ENCODE peak calls at places on chromosomes 5 and 9, in five cellular contexts. One of them, this sample, is unnamed.

GRCh38 chr9:106722051-106722753 is 140.8 kb upstream of the ZNF462 start:
- DNase-seq in endothelial cell: no peak
- DNase-seq in ovary: no peak
- DNase-seq in stimulated activated CD8-positive, alpha-beta memory T cell treated with anti-CD3 and anti-CD28 coated beads, Interleukin-15, amount 100 ng/mL, for 4 hours: no peak
- DNase-seq in HCEC 1CT: no peak
- DNase-seq in this sample: no peak

GRCh38 chr5:158987231-158987630 is 112.5 kb downstream of the EBF1 start:
- DNase-seq in endothelial cell: no peak
- DNase-seq in ovary: no peak
- DNase-seq in stimulated activated CD8-positive, alpha-beta memory T cell treated with anti-CD3 and anti-CD28 coated beads, Interleukin-15, amount 100 ng/mL, for 4 hours: no peak
- DNase-seq in HCEC 1CT: no peak
- DNase-seq in this sample: no peak

GRCh38 chr9:89039092-89039465 is 47.8 kb downstream of the S1PR3 start:
- DNase-seq in endothelial cell: no peak
- DNase-seq in ovary: no peak
- DNase-seq in stimulated activated CD8-positive, alpha-beta memory T cell treated with anti-CD3 and anti-CD28 coated beads, Interleukin-15, amount 100 ng/mL, for 4 hours: no peak
- DNase-seq in HCEC 1CT: no peak
- DNase-seq in this sample: no peak

GRCh38 chr9:17229945-17230560 is 95.2 kb downstream of the CNTLN start:
- DNase-seq in endothelial cell: no peak
- DNase-seq in ovary: no peak
- DNase-seq in stimulated activated CD8-positive, alpha-beta memory T cell treated with anti-CD3 and anti-CD28 coated beads, Interleukin-15, amount 100 ng/mL, for 4 hours: no peak
- DNase-seq in HCEC 1CT: no peak
- DNase-seq in this sample: no peak

GRCh38 chr5:61397238-61397637 is 65.2 kb downstream of the ZSWIM6 start:
- DNase-seq in endothelial cell: no peak
- DNase-seq in ovary: no peak
- DNase-seq in stimulated activated CD8-positive, alpha-beta memory T cell treated with anti-CD3 and anti-CD28 coated beads, Interleukin-15, amount 100 ng/mL, for 4 hours: no peak
- DNase-seq in HCEC 1CT: no peak
- DNase-seq in this sample: no peak

GRCh38 chr9:125521462-125522327 is 185.3 kb downstream of the MAPKAP1 start:
- DNase-seq in endothelial cell: no peak
- DNase-seq in ovary: no peak
- DNase-seq in stimulated activated CD8-positive, alpha-beta memory T cell treated with anti-CD3 and anti-CD28 coated beads, Interleukin-15, amount 100 ng/mL, for 4 hours: no peak
- DNase-seq in HCEC 1CT: peak
- DNase-seq in this sample: no peak

GRCh38 chr5:14593326-14594036 is 11.9 kb downstream of the OTULINL start:
- DNase-seq in endothelial cell: no peak
- DNase-seq in ovary: no peak
- DNase-seq in stimulated activated CD8-positive, alpha-beta memory T cell treated with anti-CD3 and anti-CD28 coated beads, Interleukin-15, amount 100 ng/mL, for 4 hours: no peak
- DNase-seq in HCEC 1CT: peak
- DNase-seq in this sample: no peak

GRCh38 chr5:87321605-87322004 is 53.9 kb downstream of the RASA1 start:
- DNase-seq in endothelial cell: no peak
- DNase-seq in ovary: no peak
- DNase-seq in stimulated activated CD8-positive, alpha-beta memory T cell treated with anti-CD3 and anti-CD28 coated beads, Interleukin-15, amount 100 ng/mL, for 4 hours: no peak
- DNase-seq in HCEC 1CT: no peak
- DNase-seq in this sample: no peak

GRCh38 chr9:124501771-124502320 is 5.4 kb downstream of the NR5A1 start:
- DNase-seq in endothelial cell: no peak
- DNase-seq in ovary: no peak
- DNase-seq in stimulated activated CD8-positive, alpha-beta memory T cell treated with anti-CD3 and anti-CD28 coated beads, Interleukin-15, amount 100 ng/mL, for 4 hours: no peak
- DNase-seq in HCEC 1CT: no peak
- DNase-seq in this sample: peak

GRCh38 chr9:112013261-112013660 is 116.6 kb downstream of the UGCG start:
- DNase-seq in endothelial cell: no peak
- DNase-seq in ovary: no peak
- DNase-seq in stimulated activated CD8-positive, alpha-beta memory T cell treated with anti-CD3 and anti-CD28 coated beads, Interleukin-15, amount 100 ng/mL, for 4 hours: no peak
- DNase-seq in HCEC 1CT: no peak
- DNase-seq in this sample: no peak

GRCh38 chr5:103472820-103473219 is 89.8 kb downstream of the NUDT12 start:
- DNase-seq in endothelial cell: no peak
- DNase-seq in ovary: no peak
- DNase-seq in stimulated activated CD8-positive, alpha-beta memory T cell treated with anti-CD3 and anti-CD28 coated beads, Interleukin-15, amount 100 ng/mL, for 4 hours: no peak
- DNase-seq in HCEC 1CT: peak
- DNase-seq in this sample: no peak

This sample was measured in kidney.